ENCODE peak calls at places on chromosomes 13 and 19, in five cellular contexts. K is brain microvascular endothelial cell, J is fibroblast of mammary gland, S is LoVo, W is GM04503. F is an unnamed sample.

GRCh38 chr13:44148159-44148929 is 225.3 kb upstream of the SERP2 start:
- DNase-seq in K (no peak), J (peak), S (no peak), W (no peak), F (no peak)

GRCh38 chr13:110716235-110716505 is 2.7 kb downstream of the ING1 start:
- DNase-seq in K (peak), J (peak), S (peak), W (no peak), F (no peak)

GRCh38 chr13:33244907-33245287 is 40.7 kb downstream of the STARD13 start:
- DNase-seq in K (no peak), J (no peak), S (no peak), W (no peak), F (no peak)

GRCh38 chr13:110719036-110719710 is 5.7 kb downstream of the ING1 start:
- DNase-seq in K (no peak), J (no peak), S (no peak), W (no peak), F (no peak)

GRCh38 chr13:59277106-59277505 is 886.6 kb downstream of the DIAPH3 start:
- DNase-seq in K (no peak), J (no peak), S (no peak), W (no peak), F (no peak)

GRCh38 chr13:50893211-50893852 is 16.3 kb upstream of the RNASEH2B start:
- DNase-seq in K (no peak), J (peak), S (no peak), W (peak), F (peak)

GRCh38 chr13:78298657-78299056 is 304.7 kb downstream of the POU4F1 start:
- DNase-seq in K (no peak), J (peak), S (no peak), W (no peak), F (no peak)

GRCh38 chr19:10104665-10105221 is 1.4 kb upstream of the PPAN start:
- DNase-seq in K (no peak), J (no peak), S (no peak), W (no peak), F (peak)

GRCh38 chr19:14023404-14024235 is 4.3 kb upstream of the RLN3 start:
- DNase-seq in K (peak), J (no peak), S (peak), W (no peak), F (no peak)

GRCh38 chr13:91586609-91587008 is 188.2 kb downstream of the GPC5 start:
- DNase-seq in K (no peak), J (no peak), S (no peak), W (no peak), F (no peak)

GRCh38 chr19:38841787-38842438 is 7.9 kb downstream of the HNRNPL start:
- DNase-seq in K (no peak), J (no peak), S (no peak), W (no peak), F (no peak)

GRCh38 chr13:53066411-53066810 is 37.8 kb downstream of the OLFM4 start:
- DNase-seq in K (no peak), J (no peak), S (no peak), W (no peak), F (no peak)

GRCh38 chr19:48713041-48713863 is 6.3 kb downstream of the MAMSTR start:
- DNase-seq in K (peak), J (no peak), S (peak), W (no peak), F (peak)

GRCh38 chr19:45442927-45443461 is 19.3 kb upstream of the ERCC1 start:
- DNase-seq in K (peak), J (peak), S (no peak), W (no peak), F (peak)

GRCh38 chr19:48739835-48740704 is at the start of gene RASIP1:
- DNase-seq in K (no peak), J (no peak), S (no peak), W (no peak), F (no peak)

GRCh38 chr13:77448689-77449088 is 86.8 kb upstream of the SCEL start:
- DNase-seq in K (no peak), J (no peak), S (no peak), W (no peak), F (no peak)

GRCh38 chr13:93248627-93249047 is 22.0 kb downstream of the GPC6 start:
- DNase-seq in K (peak), J (no peak), S (no peak), W (no peak), F (no peak)

GRCh38 chr19:42140125-42140754 is 8.0 kb upstream of the POU2F2 start:
- DNase-seq in K (peak), J (peak), S (peak), W (no peak), F (no peak)

GRCh38 chr19:47444388-47444821 is 25.1 kb upstream of the MEIS3 start:
- DNase-seq in K (no peak), J (no peak), S (no peak), W (no peak), F (no peak)

GRCh38 chr19:10533656-10534386 is 9.9 kb upstream of the ATG4D start:
- DNase-seq in K (peak), J (peak), S (no peak), W (peak), F (no peak)

GRCh38 chr13:68345963-68346362 is 1115.8 kb upstream of the PCDH9 start:
- DNase-seq in K (no peak), J (no peak), S (no peak), W (no peak), F (no peak)

F was measured in germinal center.